ENCODE peak calls at places on chromosome 2, in five cellular contexts. X, D, K, P and A are unnamed samples.

GRCh38 chr2:8508766-8509165 is 173.1 kb upstream of the ID2 start:
- DNase-seq in P (no peak), D (no peak), X (no peak), K (no peak), A (no peak)

GRCh38 chr2:4358855-4359254 is 655.5 kb downstream of the DCDC2C start:
- DNase-seq in K (no peak), P (no peak), X (no peak), D (no peak), A (no peak)

GRCh38 chr2:37472959-37473358 is 128.5 kb downstream of the QPCT start:
- DNase-seq in K (no peak), P (no peak), X (peak), D (no peak), A (no peak)

GRCh38 chr2:11778923-11779757 is 32.7 kb downstream of the LPIN1 start:
- DNase-seq in X (peak), K (peak), D (peak), P (peak), A (no peak)

GRCh38 chr2:215790548-215791421 is 222.6 kb downstream of the MREG start:
- DNase-seq in P (no peak), K (no peak), X (no peak), D (no peak), A (no peak)

GRCh38 chr2:226609361-226609760 is 190.3 kb downstream of the IRS1 start:
- DNase-seq in K (peak), P (no peak), X (peak), D (no peak), A (no peak)

GRCh38 chr2:238320648-238321281 is 447 bp downstream of the TRAF3IP1 start:
- DNase-seq in P (peak), K (no peak), X (peak), D (no peak), A (no peak)

GRCh38 chr2:113915067-113915819 is 25.4 kb downstream of the ACTR3 start:
- DNase-seq in D (no peak), P (no peak), K (no peak), X (no peak), A (no peak)

GRCh38 chr2:180289627-180290026 is 282.5 kb upstream of the CWC22 start:
- DNase-seq in D (no peak), X (no peak), P (no peak), K (no peak), A (no peak)

GRCh38 chr2:26850565-26850964 is 2.6 kb downstream of the DPYSL5 start:
- DNase-seq in K (no peak), P (no peak), D (no peak), X (no peak), A (no peak)

GRCh38 chr2:233424028-233424951 is 70.0 kb downstream of the DGKD start:
- DNase-seq in P (peak), K (peak), X (peak), D (no peak), A (peak)

GRCh38 chr2:171972329-171972982 is 27.3 kb upstream of the METAP1D start:
- DNase-seq in K (no peak), D (no peak), X (no peak), P (no peak), A (no peak)

DNA sequence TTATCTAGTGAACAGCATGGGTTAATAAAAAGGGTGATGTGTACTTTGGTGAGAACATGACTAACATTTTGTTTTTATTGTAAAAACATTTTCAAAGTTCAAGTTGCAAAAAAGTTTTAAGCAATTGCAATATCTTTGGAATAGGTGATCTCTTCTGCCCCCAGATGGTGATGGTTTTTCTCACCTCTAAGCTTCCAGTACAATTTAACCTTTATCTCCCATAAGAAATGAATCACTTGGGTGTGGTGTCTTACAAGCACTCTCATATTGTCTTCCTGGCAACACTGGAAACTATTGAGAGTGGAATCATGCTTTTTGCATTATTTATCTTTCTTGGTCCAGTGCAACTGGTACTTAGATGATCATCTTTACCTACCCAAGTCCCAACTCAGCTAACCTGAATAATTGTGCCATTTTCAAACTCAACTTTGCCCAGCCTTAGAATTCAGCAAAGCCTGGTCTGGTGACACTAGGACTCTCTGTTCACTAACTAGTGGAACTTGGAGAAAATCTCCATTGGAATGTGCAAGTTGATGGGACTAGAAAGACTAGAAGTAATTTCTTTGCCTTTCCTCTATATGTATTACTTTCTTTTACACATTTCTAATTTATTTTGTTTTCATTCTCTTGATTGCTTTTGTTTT is 964.6 kb upstream of the ZEB2 start:
- DNase-seq in P (no peak), X (no peak), D (no peak), K (no peak), A (no peak)
- TF ChIP-seq CTCF in P (no peak), X (peak), D (peak), K (peak), A (no peak)

GRCh38 chr2:95158441-95158840 is 1.2 kb downstream of the ZNF514 start:
- DNase-seq in D (no peak), K (no peak), P (no peak), X (no peak), A (no peak)
- H3K4me3 ChIP-seq in D (peak), K (peak), P (no peak), X (peak), A (peak)

GRCh38 chr2:44245068-44245861 is 30.0 kb upstream of the SLC3A1 start:
- DNase-seq in X (no peak), P (no peak), D (no peak), K (no peak), A (no peak)
- TF ChIP-seq POLR2A in X (no peak), P (no peak), D (no peak), K (no peak), A (no peak)

DNA sequence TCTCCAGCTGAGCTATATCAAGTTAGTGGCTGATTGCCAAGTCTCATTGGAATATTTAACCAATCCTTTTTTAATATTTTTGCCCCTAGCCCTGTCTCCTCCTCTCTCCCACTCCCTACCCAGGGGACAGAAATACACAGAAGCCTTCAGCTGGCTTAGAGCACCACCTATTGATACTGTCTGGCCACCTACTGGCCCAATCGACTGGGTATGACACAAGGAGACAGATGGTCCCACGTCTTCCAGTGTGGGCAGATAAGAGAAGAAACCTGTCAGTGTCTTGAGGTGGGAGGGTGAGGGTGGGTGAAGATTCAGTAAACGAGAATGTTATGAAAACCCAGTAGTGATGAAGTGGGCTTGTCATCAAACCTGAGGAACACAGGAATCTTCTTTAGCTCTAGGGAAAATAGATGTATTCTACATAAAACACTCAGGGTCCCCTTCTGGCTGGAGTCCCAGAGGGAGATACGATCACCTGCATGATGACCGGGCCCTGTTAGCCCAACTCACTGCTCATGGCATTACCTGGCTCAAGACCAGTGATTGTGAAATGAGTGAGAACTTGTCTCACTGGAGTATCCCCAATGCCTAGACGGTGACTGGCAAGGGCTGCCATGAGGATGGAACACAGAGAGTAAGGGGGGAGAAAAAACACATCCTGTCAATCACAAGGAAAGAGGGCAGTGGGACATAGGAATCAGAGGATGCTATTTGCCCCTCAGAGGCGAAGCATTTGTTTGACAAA is 26.7 kb downstream of the POLR1A start:
- DNase-seq in X (peak), K (peak), P (peak), D (no peak), A (no peak)
- TF ChIP-seq CTCF in X (peak), K (peak), P (peak), D (peak), A (peak)

DNA sequence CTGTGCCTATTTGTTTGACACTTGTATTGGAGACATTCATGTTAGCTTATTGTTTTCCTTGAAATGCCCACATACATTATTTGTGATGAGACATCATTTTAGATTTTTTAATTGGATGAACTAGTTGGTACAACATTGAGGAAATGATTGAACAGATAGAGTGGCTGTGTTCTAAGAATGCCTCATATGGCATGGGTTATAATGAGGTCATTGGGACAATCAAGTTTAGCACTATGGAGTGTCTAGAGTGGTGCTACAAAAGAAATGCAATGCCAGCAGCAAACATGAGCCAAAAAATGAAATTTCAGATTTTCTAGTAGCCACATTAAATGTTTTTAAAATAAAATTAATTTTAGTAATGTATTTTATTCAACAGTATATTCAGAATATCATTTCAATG is 28.1 kb downstream of the ACVR2A start:
- DNase-seq in X (no peak), D (no peak), K (no peak), P (no peak), A (no peak)
- H3K4me3 ChIP-seq in X (no peak), D (no peak), K (no peak), P (no peak), A (no peak)